ENCODE peak calls at places on chromosomes 6 and 20, in nine cellular contexts. One of them, this sample, is unnamed.

GRCh38 chr20:44716309-44717106 is 1.3 kb downstream of the CCN5 start:
- DNase-seq in stimulated activated CD4-positive, alpha-beta T cell treated with anti-CD3 and anti-CD28 coated beads, Interleukin-4, amount 100 ng/mL, for 1 hour: no peak
- DNase-seq in dermis microvascular lymphatic vessel endothelial cell: no peak
- DNase-seq in osteocyte: no peak
- DNase-seq in cardiac muscle cell: no peak
- DNase-seq in activated naive CD4-positive, alpha-beta T cell: no peak
- DNase-seq in H7: no peak
- DNase-seq in A549: no peak
- DNase-seq in GM10248: no peak
- DNase-seq in this sample: no peak

GRCh38 chr6:107794771-107795170 is 29.3 kb downstream of the SCML4 start:
- DNase-seq in activated naive CD4-positive, alpha-beta T cell: no peak
- DNase-seq in stimulated activated CD4-positive, alpha-beta T cell treated with anti-CD3 and anti-CD28 coated beads, Interleukin-4, amount 100 ng/mL, for 1 hour: no peak
- DNase-seq in cardiac muscle cell: no peak
- DNase-seq in H7: no peak
- DNase-seq in GM10248: no peak
- DNase-seq in osteocyte: no peak
- DNase-seq in A549: no peak
- DNase-seq in dermis microvascular lymphatic vessel endothelial cell: no peak
- DNase-seq in this sample: no peak

GRCh38 chr6:139891471-139891870 is 517.0 kb upstream of the CITED2 start:
- DNase-seq in GM10248: no peak
- DNase-seq in osteocyte: no peak
- DNase-seq in stimulated activated CD4-positive, alpha-beta T cell treated with anti-CD3 and anti-CD28 coated beads, Interleukin-4, amount 100 ng/mL, for 1 hour: no peak
- DNase-seq in activated naive CD4-positive, alpha-beta T cell: no peak
- DNase-seq in H7: no peak
- DNase-seq in A549: no peak
- DNase-seq in dermis microvascular lymphatic vessel endothelial cell: no peak
- DNase-seq in cardiac muscle cell: no peak
- DNase-seq in this sample: no peak

GRCh38 chr6:162730502-162730901 is 2.7 kb downstream of the PACRG start:
- DNase-seq in osteocyte: no peak
- DNase-seq in A549: no peak
- DNase-seq in dermis microvascular lymphatic vessel endothelial cell: no peak
- DNase-seq in activated naive CD4-positive, alpha-beta T cell: no peak
- DNase-seq in cardiac muscle cell: no peak
- DNase-seq in GM10248: no peak
- DNase-seq in stimulated activated CD4-positive, alpha-beta T cell treated with anti-CD3 and anti-CD28 coated beads, Interleukin-4, amount 100 ng/mL, for 1 hour: no peak
- DNase-seq in H7: no peak
- DNase-seq in this sample: no peak

GRCh38 chr6:49888742-49889431 is 22.6 kb upstream of the CRISP1 start:
- DNase-seq in H7: no peak
- DNase-seq in A549: no peak
- DNase-seq in activated naive CD4-positive, alpha-beta T cell: no peak
- DNase-seq in stimulated activated CD4-positive, alpha-beta T cell treated with anti-CD3 and anti-CD28 coated beads, Interleukin-4, amount 100 ng/mL, for 1 hour: no peak
- DNase-seq in GM10248: no peak
- DNase-seq in dermis microvascular lymphatic vessel endothelial cell: no peak
- DNase-seq in cardiac muscle cell: no peak
- DNase-seq in osteocyte: no peak
- DNase-seq in this sample: no peak

GRCh38 chr20:62205618-62206387 is 14.3 kb downstream of the HRH3 start:
- DNase-seq in H7: no peak
- DNase-seq in dermis microvascular lymphatic vessel endothelial cell: no peak
- DNase-seq in stimulated activated CD4-positive, alpha-beta T cell treated with anti-CD3 and anti-CD28 coated beads, Interleukin-4, amount 100 ng/mL, for 1 hour: no peak
- DNase-seq in cardiac muscle cell: no peak
- DNase-seq in activated naive CD4-positive, alpha-beta T cell: no peak
- DNase-seq in A549: no peak
- DNase-seq in osteocyte: no peak
- DNase-seq in GM10248: no peak
- DNase-seq in this sample: no peak

GRCh38 chr6:90459225-90459758 is 127.6 kb downstream of the MAP3K7 start:
- DNase-seq in osteocyte: no peak
- DNase-seq in GM10248: no peak
- DNase-seq in cardiac muscle cell: no peak
- DNase-seq in stimulated activated CD4-positive, alpha-beta T cell treated with anti-CD3 and anti-CD28 coated beads, Interleukin-4, amount 100 ng/mL, for 1 hour: no peak
- DNase-seq in A549: no peak
- DNase-seq in dermis microvascular lymphatic vessel endothelial cell: no peak
- DNase-seq in H7: no peak
- DNase-seq in activated naive CD4-positive, alpha-beta T cell: no peak
- DNase-seq in this sample: no peak

GRCh38 chr20:35742741-35743523 is 872 bp upstream of the RBM39 start:
- DNase-seq in GM10248: peak
- DNase-seq in A549: peak
- DNase-seq in activated naive CD4-positive, alpha-beta T cell: no peak
- DNase-seq in H7: no peak
- DNase-seq in cardiac muscle cell: peak
- DNase-seq in osteocyte: no peak
- DNase-seq in dermis microvascular lymphatic vessel endothelial cell: peak
- DNase-seq in stimulated activated CD4-positive, alpha-beta T cell treated with anti-CD3 and anti-CD28 coated beads, Interleukin-4, amount 100 ng/mL, for 1 hour: no peak
- DNase-seq in this sample: no peak

GRCh38 chr6:142030115-142030619 is 102.6 kb upstream of the GJE1 start:
- DNase-seq in osteocyte: no peak
- DNase-seq in activated naive CD4-positive, alpha-beta T cell: no peak
- DNase-seq in H7: peak
- DNase-seq in stimulated activated CD4-positive, alpha-beta T cell treated with anti-CD3 and anti-CD28 coated beads, Interleukin-4, amount 100 ng/mL, for 1 hour: no peak
- DNase-seq in GM10248: no peak
- DNase-seq in A549: no peak
- DNase-seq in dermis microvascular lymphatic vessel endothelial cell: peak
- DNase-seq in cardiac muscle cell: peak
- DNase-seq in this sample: no peak

GRCh38 chr6:167146977-167147376 is 10.8 kb downstream of the GPR31 start:
- DNase-seq in cardiac muscle cell: no peak
- DNase-seq in H7: peak
- DNase-seq in stimulated activated CD4-positive, alpha-beta T cell treated with anti-CD3 and anti-CD28 coated beads, Interleukin-4, amount 100 ng/mL, for 1 hour: no peak
- DNase-seq in A549: no peak
- DNase-seq in activated naive CD4-positive, alpha-beta T cell: no peak
- DNase-seq in dermis microvascular lymphatic vessel endothelial cell: no peak
- DNase-seq in osteocyte: no peak
- DNase-seq in GM10248: no peak
- DNase-seq in this sample: no peak

GRCh38 chr20:16308754-16309153 is 264.5 kb downstream of the KIF16B start:
- DNase-seq in stimulated activated CD4-positive, alpha-beta T cell treated with anti-CD3 and anti-CD28 coated beads, Interleukin-4, amount 100 ng/mL, for 1 hour: no peak
- DNase-seq in cardiac muscle cell: peak
- DNase-seq in osteocyte: no peak
- DNase-seq in activated naive CD4-positive, alpha-beta T cell: no peak
- DNase-seq in H7: no peak
- DNase-seq in GM10248: no peak
- DNase-seq in A549: no peak
- DNase-seq in dermis microvascular lymphatic vessel endothelial cell: no peak
- DNase-seq in this sample: no peak

GRCh38 chr20:5400164-5400762 is 83.5 kb upstream of the PROKR2 start:
- DNase-seq in dermis microvascular lymphatic vessel endothelial cell: peak
- DNase-seq in A549: no peak
- DNase-seq in cardiac muscle cell: peak
- DNase-seq in activated naive CD4-positive, alpha-beta T cell: no peak
- DNase-seq in stimulated activated CD4-positive, alpha-beta T cell treated with anti-CD3 and anti-CD28 coated beads, Interleukin-4, amount 100 ng/mL, for 1 hour: no peak
- DNase-seq in GM10248: no peak
- DNase-seq in osteocyte: no peak
- DNase-seq in H7: peak
- DNase-seq in this sample: no peak

GRCh38 chr6:40585661-40586269 is 1.4 kb downstream of the LRFN2 start:
- DNase-seq in cardiac muscle cell: no peak
- DNase-seq in activated naive CD4-positive, alpha-beta T cell: no peak
- DNase-seq in osteocyte: no peak
- DNase-seq in stimulated activated CD4-positive, alpha-beta T cell treated with anti-CD3 and anti-CD28 coated beads, Interleukin-4, amount 100 ng/mL, for 1 hour: no peak
- DNase-seq in dermis microvascular lymphatic vessel endothelial cell: no peak
- DNase-seq in GM10248: no peak
- DNase-seq in H7: peak
- DNase-seq in A549: no peak
- DNase-seq in this sample: no peak

GRCh38 chr6:32565511-32565910 is 24.1 kb downstream of the HLA-DRB1 start:
- DNase-seq in A549: no peak
- DNase-seq in dermis microvascular lymphatic vessel endothelial cell: no peak
- DNase-seq in H7: no peak
- DNase-seq in osteocyte: no peak
- DNase-seq in activated naive CD4-positive, alpha-beta T cell: no peak
- DNase-seq in stimulated activated CD4-positive, alpha-beta T cell treated with anti-CD3 and anti-CD28 coated beads, Interleukin-4, amount 100 ng/mL, for 1 hour: no peak
- DNase-seq in cardiac muscle cell: no peak
- DNase-seq in GM10248: no peak
- DNase-seq in this sample: no peak

GRCh38 chr6:167660944-167661343 is 165.8 kb upstream of the AFDN start:
- DNase-seq in activated naive CD4-positive, alpha-beta T cell: no peak
- DNase-seq in stimulated activated CD4-positive, alpha-beta T cell treated with anti-CD3 and anti-CD28 coated beads, Interleukin-4, amount 100 ng/mL, for 1 hour: no peak
- DNase-seq in A549: no peak
- DNase-seq in cardiac muscle cell: no peak
- DNase-seq in osteocyte: no peak
- DNase-seq in GM10248: no peak
- DNase-seq in dermis microvascular lymphatic vessel endothelial cell: no peak
- DNase-seq in H7: no peak
- DNase-seq in this sample: no peak

GRCh38 chr20:44756956-44757355 is 11.3 kb downstream of the KCNK15 start:
- DNase-seq in dermis microvascular lymphatic vessel endothelial cell: no peak
- DNase-seq in A549: no peak
- DNase-seq in stimulated activated CD4-positive, alpha-beta T cell treated with anti-CD3 and anti-CD28 coated beads, Interleukin-4, amount 100 ng/mL, for 1 hour: no peak
- DNase-seq in osteocyte: no peak
- DNase-seq in activated naive CD4-positive, alpha-beta T cell: no peak
- DNase-seq in cardiac muscle cell: no peak
- DNase-seq in GM10248: no peak
- DNase-seq in H7: peak
- DNase-seq in this sample: no peak

GRCh38 chr6:107956586-107957164 is 1.3 kb downstream of the SEC63 start:
- DNase-seq in A549: no peak
- DNase-seq in H7: no peak
- DNase-seq in osteocyte: no peak
- DNase-seq in dermis microvascular lymphatic vessel endothelial cell: peak
- DNase-seq in cardiac muscle cell: peak
- DNase-seq in GM10248: no peak
- DNase-seq in stimulated activated CD4-positive, alpha-beta T cell treated with anti-CD3 and anti-CD28 coated beads, Interleukin-4, amount 100 ng/mL, for 1 hour: no peak
- DNase-seq in activated naive CD4-positive, alpha-beta T cell: no peak
- DNase-seq in this sample: no peak

GRCh38 chr20:4869290-4870193 is 131.8 kb downstream of the SLC23A2 start:
- DNase-seq in osteocyte: no peak
- DNase-seq in activated naive CD4-positive, alpha-beta T cell: no peak
- DNase-seq in stimulated activated CD4-positive, alpha-beta T cell treated with anti-CD3 and anti-CD28 coated beads, Interleukin-4, amount 100 ng/mL, for 1 hour: no peak
- DNase-seq in dermis microvascular lymphatic vessel endothelial cell: peak
- DNase-seq in cardiac muscle cell: no peak
- DNase-seq in A549: peak
- DNase-seq in H7: no peak
- DNase-seq in GM10248: no peak
- DNase-seq in this sample: peak

GRCh38 chr6:149060985-149061760 is 256.3 kb upstream of the TAB2 start:
- DNase-seq in GM10248: no peak
- DNase-seq in stimulated activated CD4-positive, alpha-beta T cell treated with anti-CD3 and anti-CD28 coated beads, Interleukin-4, amount 100 ng/mL, for 1 hour: no peak
- DNase-seq in dermis microvascular lymphatic vessel endothelial cell: peak
- DNase-seq in activated naive CD4-positive, alpha-beta T cell: no peak
- DNase-seq in H7: no peak
- DNase-seq in cardiac muscle cell: peak
- DNase-seq in osteocyte: no peak
- DNase-seq in A549: peak
- DNase-seq in this sample: no peak

GRCh38 chr6:69233195-69233524 is 563.6 kb downstream of the LMBRD1 start:
- DNase-seq in stimulated activated CD4-positive, alpha-beta T cell treated with anti-CD3 and anti-CD28 coated beads, Interleukin-4, amount 100 ng/mL, for 1 hour: no peak
- DNase-seq in osteocyte: no peak
- DNase-seq in GM10248: no peak
- DNase-seq in H7: peak
- DNase-seq in activated naive CD4-positive, alpha-beta T cell: no peak
- DNase-seq in dermis microvascular lymphatic vessel endothelial cell: no peak
- DNase-seq in A549: no peak
- DNase-seq in cardiac muscle cell: no peak
- DNase-seq in this sample: no peak

GRCh38 chr6:41680182-41680965 is 42.1 kb downstream of the MDFI start:
- DNase-seq in A549: no peak
- DNase-seq in GM10248: no peak
- DNase-seq in osteocyte: no peak
- DNase-seq in activated naive CD4-positive, alpha-beta T cell: no peak
- DNase-seq in stimulated activated CD4-positive, alpha-beta T cell treated with anti-CD3 and anti-CD28 coated beads, Interleukin-4, amount 100 ng/mL, for 1 hour: no peak
- DNase-seq in cardiac muscle cell: no peak
- DNase-seq in dermis microvascular lymphatic vessel endothelial cell: no peak
- DNase-seq in H7: no peak
- DNase-seq in this sample: no peak